ENCODE peak calls at places on chromosomes 13 and 19, in five cellular contexts. One of them, this sample, is unnamed.

GRCh38 chr19:35318679-35319448 is 10.1 kb upstream of the CD22 start:
- DNase-seq in brain microvascular endothelial cell: peak; percentile 49
- DNase-seq in psoas muscle: peak; percentile 72
- DNase-seq in PC-3: peak; percentile 93
- DNase-seq in thoracic aorta: peak; percentile 13
- DNase-seq in this sample: peak; percentile 80

GRCh38 chr19:17677002-17677401 is 11.2 kb downstream of the UNC13A start:
- DNase-seq in brain microvascular endothelial cell: no peak
- DNase-seq in psoas muscle: no peak
- DNase-seq in PC-3: peak; percentile 37
- DNase-seq in thoracic aorta: no peak
- DNase-seq in this sample: no peak

GRCh38 chr19:19123386-19123785 is 14.9 kb downstream of the TMEM161A start:
- DNase-seq in brain microvascular endothelial cell: no peak
- DNase-seq in psoas muscle: no peak
- DNase-seq in PC-3: no peak
- DNase-seq in thoracic aorta: no peak
- DNase-seq in this sample: no peak

GRCh38 chr19:10831980-10832658 is 3.9 kb downstream of the TMED1 start:
- DNase-seq in brain microvascular endothelial cell: no peak
- DNase-seq in psoas muscle: no peak
- DNase-seq in PC-3: no peak
- DNase-seq in thoracic aorta: no peak
- DNase-seq in this sample: no peak

GRCh38 chr13:110137677-110138008 is 169.3 kb downstream of the COL4A1 start:
- DNase-seq in brain microvascular endothelial cell: peak; percentile 56
- DNase-seq in psoas muscle: no peak
- DNase-seq in PC-3: peak; percentile 58
- DNase-seq in thoracic aorta: no peak
- DNase-seq in this sample: no peak

GRCh38 chr13:66367356-66367755 is 862.8 kb downstream of the PCDH9 start:
- DNase-seq in brain microvascular endothelial cell: peak; percentile 63
- DNase-seq in psoas muscle: no peak
- DNase-seq in PC-3: no peak
- DNase-seq in thoracic aorta: no peak
- DNase-seq in this sample: no peak

GRCh38 chr13:113833111-113833830 is 30.6 kb downstream of the GAS6 start:
- DNase-seq in brain microvascular endothelial cell: no peak
- DNase-seq in psoas muscle: peak; percentile 45
- DNase-seq in PC-3: no peak
- DNase-seq in thoracic aorta: no peak
- DNase-seq in this sample: no peak

GRCh38 chr13:114087430-114087829 is 45.0 kb downstream of the RASA3 start:
- DNase-seq in brain microvascular endothelial cell: no peak
- DNase-seq in psoas muscle: peak; percentile 30
- DNase-seq in PC-3: no peak
- DNase-seq in thoracic aorta: no peak
- DNase-seq in this sample: no peak

GRCh38 chr13:92952161-92952560 is 274.4 kb upstream of the GPC6 start:
- DNase-seq in brain microvascular endothelial cell: no peak
- DNase-seq in psoas muscle: no peak
- DNase-seq in PC-3: no peak
- DNase-seq in thoracic aorta: no peak
- DNase-seq in this sample: no peak

GRCh38 chr19:3062165-3063105 is at the start of gene TLE5:
- DNase-seq in brain microvascular endothelial cell: no peak
- DNase-seq in psoas muscle: peak; percentile 86
- DNase-seq in PC-3: peak; percentile 47
- DNase-seq in thoracic aorta: no peak
- DNase-seq in this sample: peak; percentile 41

GRCh38 chr13:111662451-111662850 is 342.0 kb downstream of the TEX29 start:
- DNase-seq in brain microvascular endothelial cell: no peak
- DNase-seq in psoas muscle: no peak
- DNase-seq in PC-3: no peak
- DNase-seq in thoracic aorta: no peak
- DNase-seq in this sample: no peak

GRCh38 chr13:97141564-97142005 is 80.5 kb upstream of the MBNL2 start:
- DNase-seq in brain microvascular endothelial cell: peak; percentile 89
- DNase-seq in psoas muscle: no peak
- DNase-seq in PC-3: peak; percentile 92
- DNase-seq in thoracic aorta: no peak
- DNase-seq in this sample: no peak

GRCh38 chr19:15252398-15253018 is 20.3 kb upstream of the EPHX3 start:
- DNase-seq in brain microvascular endothelial cell: peak; percentile 33
- DNase-seq in psoas muscle: peak; percentile 70
- DNase-seq in PC-3: no peak
- DNase-seq in thoracic aorta: no peak
- DNase-seq in this sample: no peak

GRCh38 chr13:83879431-83880171 is 2.7 kb downstream of the SLITRK1 start:
- DNase-seq in brain microvascular endothelial cell: no peak
- DNase-seq in psoas muscle: no peak
- DNase-seq in PC-3: no peak
- DNase-seq in thoracic aorta: no peak
- DNase-seq in this sample: peak; percentile 40

GRCh38 chr13:34107814-34108213 is 289.9 kb downstream of the RFC3 start:
- DNase-seq in brain microvascular endothelial cell: no peak
- DNase-seq in psoas muscle: no peak
- DNase-seq in PC-3: no peak
- DNase-seq in thoracic aorta: no peak
- DNase-seq in this sample: no peak

GRCh38 chr13:27919299-27919933 is 384 bp upstream of the PDX1 start:
- DNase-seq in brain microvascular endothelial cell: no peak
- DNase-seq in psoas muscle: no peak
- DNase-seq in PC-3: no peak
- DNase-seq in thoracic aorta: no peak
- DNase-seq in this sample: no peak

GRCh38 chr19:873084-874019 is 13.9 kb downstream of the CFD start:
- DNase-seq in brain microvascular endothelial cell: no peak
- DNase-seq in psoas muscle: peak; percentile 59
- DNase-seq in PC-3: no peak
- DNase-seq in thoracic aorta: no peak
- DNase-seq in this sample: no peak

GRCh38 chr13:89857502-89857901 is 1490.0 kb upstream of the MIR17HG start:
- DNase-seq in brain microvascular endothelial cell: no peak
- DNase-seq in psoas muscle: no peak
- DNase-seq in PC-3: no peak
- DNase-seq in thoracic aorta: no peak
- DNase-seq in this sample: no peak
- H3K27ac ChIP-seq in brain microvascular endothelial cell: no peak overlapping the region
- H3K27ac ChIP-seq in psoas muscle: no peak overlapping the region
- H3K27ac ChIP-seq in PC-3: no peak overlapping the region
- H3K27ac ChIP-seq in thoracic aorta: no peak overlapping the region
- H3K27ac ChIP-seq in this sample: no peak overlapping the region

GRCh38 chr19:46378268-46378667 is 31.4 kb downstream of the PPP5C start:
- DNase-seq in brain microvascular endothelial cell: peak; percentile 27
- DNase-seq in psoas muscle: no peak
- DNase-seq in PC-3: no peak
- DNase-seq in thoracic aorta: no peak
- DNase-seq in this sample: no peak
- H3K27ac ChIP-seq in brain microvascular endothelial cell: no peak overlapping the region
- H3K27ac ChIP-seq in psoas muscle: peak overlapping the region; percentile 73
- H3K27ac ChIP-seq in PC-3: no peak overlapping the region
- H3K27ac ChIP-seq in thoracic aorta: peak overlapping the region; percentile 67
- H3K27ac ChIP-seq in this sample: no peak overlapping the region

DNA sequence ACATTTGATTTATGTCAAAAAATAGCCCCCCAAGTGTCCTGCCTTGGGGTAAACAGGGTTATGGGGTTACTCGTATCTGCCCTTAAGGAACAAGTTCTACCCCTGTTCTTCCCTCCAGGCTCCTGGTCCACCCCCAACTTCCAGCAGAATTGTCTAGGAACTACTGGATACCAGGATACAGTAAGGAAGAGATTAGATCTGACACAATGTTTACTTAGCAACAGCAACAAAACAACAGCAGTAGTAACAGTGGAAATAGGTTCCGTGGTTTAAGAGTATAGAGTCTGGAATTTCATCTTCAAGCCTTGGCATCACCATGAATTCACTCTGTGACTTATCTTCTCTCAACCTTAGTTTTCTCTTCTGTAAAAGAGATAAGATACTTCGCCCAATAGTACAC is 1.7 kb upstream of the FAM98C start:
- DNase-seq in brain microvascular endothelial cell: peak; percentile 14
- DNase-seq in psoas muscle: no peak
- DNase-seq in PC-3: peak; percentile 58
- DNase-seq in thoracic aorta: no peak
- DNase-seq in this sample: no peak
- H3K27ac ChIP-seq in brain microvascular endothelial cell: no peak overlapping the region
- H3K27ac ChIP-seq in psoas muscle: no peak overlapping the region
- H3K27ac ChIP-seq in PC-3: no peak overlapping the region
- H3K27ac ChIP-seq in thoracic aorta: no peak overlapping the region
- H3K27ac ChIP-seq in this sample: no peak overlapping the region

DNA sequence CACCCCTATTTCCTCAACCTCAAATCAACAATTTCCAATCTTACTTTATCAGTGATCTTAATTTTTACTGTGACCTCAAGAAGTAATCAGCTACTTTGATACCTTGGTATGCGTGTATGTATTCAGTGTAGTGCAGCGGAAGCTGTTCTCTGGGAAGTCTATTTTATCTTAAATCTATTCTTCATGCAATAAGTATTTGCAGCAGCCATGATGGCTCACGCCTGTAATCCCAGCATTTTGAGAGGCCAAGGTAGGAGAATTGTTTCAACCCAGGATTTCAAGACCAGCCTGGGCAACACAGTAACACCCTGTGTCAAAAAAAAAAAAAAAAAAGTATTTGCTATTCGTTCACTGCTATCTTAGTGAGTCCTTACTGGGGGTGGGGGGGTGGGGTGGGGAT is 6.5 kb downstream of the SLC25A30 start:
- DNase-seq in brain microvascular endothelial cell: no peak
- DNase-seq in psoas muscle: no peak
- DNase-seq in PC-3: no peak
- DNase-seq in thoracic aorta: no peak
- DNase-seq in this sample: no peak
- H3K27ac ChIP-seq in brain microvascular endothelial cell: no peak overlapping the region
- H3K27ac ChIP-seq in psoas muscle: peak overlapping the region; percentile 84
- H3K27ac ChIP-seq in PC-3: no peak overlapping the region
- H3K27ac ChIP-seq in thoracic aorta: no peak overlapping the region
- H3K27ac ChIP-seq in this sample: no peak overlapping the region

DNA sequence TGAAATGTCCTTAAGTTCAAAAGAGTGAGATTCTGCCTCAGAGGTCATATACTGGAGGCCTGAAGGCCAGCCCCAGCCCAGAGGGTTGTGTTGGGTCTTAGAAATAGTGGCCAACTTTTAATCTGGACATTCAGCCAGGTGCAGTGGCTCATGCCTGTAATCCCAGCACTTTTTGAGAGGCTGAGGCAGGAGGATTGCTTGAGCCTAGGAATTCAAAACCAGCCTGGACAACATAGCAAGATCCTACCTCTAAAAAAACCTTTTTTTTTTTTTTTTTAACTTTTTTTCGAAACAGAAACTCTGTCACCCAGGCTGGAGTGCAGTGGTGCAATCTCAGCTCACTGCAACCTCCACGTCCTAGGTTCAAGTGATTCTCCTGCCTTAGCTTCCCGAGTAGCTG is 15.5 kb downstream of the DPF1 start:
- DNase-seq in brain microvascular endothelial cell: no peak
- DNase-seq in psoas muscle: no peak
- DNase-seq in PC-3: no peak
- DNase-seq in thoracic aorta: no peak
- DNase-seq in this sample: no peak
- H3K27ac ChIP-seq in brain microvascular endothelial cell: no peak overlapping the region
- H3K27ac ChIP-seq in psoas muscle: no peak overlapping the region
- H3K27ac ChIP-seq in PC-3: no peak overlapping the region
- H3K27ac ChIP-seq in thoracic aorta: no peak overlapping the region
- H3K27ac ChIP-seq in this sample: no peak overlapping the region

DNA sequence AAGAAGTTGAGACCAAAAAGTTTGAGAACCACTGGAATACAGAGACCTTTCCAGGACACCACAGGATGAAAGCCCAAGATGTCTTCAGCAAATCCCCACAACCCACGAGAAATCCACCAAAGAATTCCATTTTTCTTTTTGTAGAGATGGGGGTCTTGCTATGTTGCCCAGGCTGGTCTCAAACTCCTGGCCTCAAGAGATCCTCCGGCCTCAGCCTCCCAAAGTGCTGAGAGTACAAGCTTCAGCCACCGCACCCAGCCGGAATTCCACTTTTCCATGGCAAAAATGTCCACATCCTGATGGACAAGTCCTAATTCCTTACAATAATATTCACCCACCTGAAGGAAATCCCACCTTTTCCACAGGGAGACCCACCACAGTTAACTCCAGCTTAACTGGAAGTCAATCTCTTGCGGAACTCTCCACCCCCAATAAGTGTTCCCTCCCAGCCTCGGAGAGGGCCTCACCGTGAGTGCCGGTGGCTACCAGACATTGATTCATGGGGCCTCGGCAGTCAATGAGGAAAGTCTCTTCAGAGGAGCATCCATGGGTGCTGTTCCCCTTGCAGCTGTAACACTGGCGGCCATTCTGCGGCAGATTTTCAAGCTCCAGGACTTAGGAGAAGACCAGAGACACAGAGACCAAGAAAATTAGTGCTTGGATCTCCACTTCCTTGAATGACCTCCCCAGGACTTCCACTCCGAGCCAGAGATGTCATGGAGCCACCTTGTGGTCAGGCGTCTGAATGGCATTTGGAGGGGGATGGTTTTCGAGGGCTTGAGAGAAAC is 12.3 kb upstream of the CADM4 start:
- DNase-seq in brain microvascular endothelial cell: peak; percentile 48
- DNase-seq in psoas muscle: peak; percentile 60
- DNase-seq in PC-3: peak; percentile 59
- DNase-seq in thoracic aorta: no peak
- DNase-seq in this sample: peak; percentile 26
- H3K27ac ChIP-seq in brain microvascular endothelial cell: no peak overlapping the region
- H3K27ac ChIP-seq in psoas muscle: no peak overlapping the region
- H3K27ac ChIP-seq in PC-3: no peak overlapping the region
- H3K27ac ChIP-seq in thoracic aorta: no peak overlapping the region
- H3K27ac ChIP-seq in this sample: peak overlapping the region; percentile 73

DNA sequence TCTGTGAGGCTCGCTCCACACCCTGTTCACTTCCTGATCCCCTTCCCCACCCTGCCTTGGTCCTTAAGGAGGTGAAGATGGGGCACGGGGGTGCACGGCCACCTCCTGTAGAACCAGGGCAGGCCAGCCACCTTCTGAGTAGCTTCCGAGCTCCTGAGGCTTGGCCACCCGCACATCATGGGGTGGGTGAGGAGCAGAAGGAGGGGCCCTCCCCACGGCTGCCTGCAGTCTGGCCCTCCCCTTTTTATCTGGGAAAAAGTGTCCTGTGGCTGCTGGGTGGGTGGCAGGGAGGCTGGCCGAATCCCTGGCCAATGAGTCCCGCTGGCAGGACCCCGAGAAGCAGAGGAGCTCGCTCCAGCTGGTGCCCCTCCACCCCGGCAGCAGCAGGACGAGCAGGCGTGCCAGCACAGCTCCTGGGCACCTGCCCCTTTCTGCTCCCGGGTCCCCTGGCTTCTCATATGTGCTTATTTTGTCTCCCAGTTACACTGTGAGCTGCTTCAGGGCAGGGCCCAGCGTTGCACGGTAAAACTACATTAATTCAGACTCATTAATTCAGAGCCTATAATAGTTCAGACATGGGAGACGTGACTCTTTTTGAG is 135.0 kb downstream of the KDM4B start:
- DNase-seq in brain microvascular endothelial cell: no peak
- DNase-seq in psoas muscle: no peak
- DNase-seq in PC-3: no peak
- DNase-seq in thoracic aorta: no peak
- DNase-seq in this sample: no peak
- H3K27ac ChIP-seq in brain microvascular endothelial cell: no peak overlapping the region
- H3K27ac ChIP-seq in psoas muscle: peak overlapping the region; percentile 90
- H3K27ac ChIP-seq in PC-3: no peak overlapping the region
- H3K27ac ChIP-seq in thoracic aorta: peak overlapping the region; percentile 69
- H3K27ac ChIP-seq in this sample: peak overlapping the region; percentile 35